ENCODE peak calls at places on chromosomes 3 and 15, in eight cellular contexts. V is fibroblast of the aortic adventitia; R is MM.1S; F is GM10248; D is Panc1; G is CD4-positive, alpha-beta T cell; W is endothelial cell; O is nephron progenitor cell. I is an unnamed sample.

GRCh38 chr3:55180936-55181535 is 253.2 kb upstream of the LRTM1 start:
- DNase-seq in G (no peak), W (peak), R (peak), D (no peak), V (peak), F (peak), O (peak), I (peak)

GRCh38 chr3:140914384-140914945 is 27.2 kb upstream of the SLC25A36 start:
- DNase-seq in W (no peak), V (no peak), G (no peak), D (no peak), O (no peak), F (no peak), R (no peak), I (no peak)

GRCh38 chr3:13296662-13297061 is 123.5 kb downstream of the NUP210 start:
- DNase-seq in O (no peak), D (no peak), W (peak), G (no peak), V (no peak), R (no peak), F (no peak), I (no peak)

GRCh38 chr3:36710606-36711005 is 53.7 kb downstream of the DCLK3 start:
- DNase-seq in V (no peak), D (no peak), R (no peak), W (no peak), O (no peak), G (no peak), F (no peak), I (no peak)

GRCh38 chr15:74144153-74144775 is 13.9 kb downstream of the ISLR2 start:
- DNase-seq in V (no peak), G (no peak), D (no peak), R (no peak), F (no peak), W (no peak), O (no peak), I (peak)

GRCh38 chr15:47670365-47670764 is 46.9 kb upstream of the SEMA6D start:
- DNase-seq in W (no peak), R (no peak), G (no peak), V (no peak), F (no peak), O (no peak), D (no peak), I (no peak)

GRCh38 chr3:59388555-59389280 is 338.9 kb upstream of the CFAP20DC start:
- DNase-seq in F (peak), R (peak), O (no peak), G (no peak), W (no peak), V (no peak), D (no peak), I (no peak)

GRCh38 chr15:70376929-70377691 is 279.4 kb upstream of the TLE3 start:
- DNase-seq in V (peak), R (no peak), O (peak), D (no peak), G (no peak), W (peak), F (no peak), I (peak)

GRCh38 chr15:56775632-56776031 is 42.3 kb upstream of the ZNF280D start:
- DNase-seq in W (no peak), O (no peak), V (no peak), D (no peak), G (no peak), F (no peak), R (peak), I (no peak)

GRCh38 chr3:58563386-58564035 is 13.7 kb downstream of the FAM107A start:
- DNase-seq in G (no peak), O (no peak), R (no peak), V (no peak), D (no peak), W (no peak), F (no peak), I (peak)

GRCh38 chr3:24680214-24680967 is 185.7 kb upstream of the THRB start:
- DNase-seq in V (peak), F (peak), D (peak), O (peak), G (peak), R (peak), W (peak), I (peak)

GRCh38 chr15:82835391-82835917 is 26.0 kb downstream of the WHAMM start:
- DNase-seq in R (no peak), V (no peak), W (no peak), F (no peak), D (no peak), G (no peak), O (no peak), I (no peak)

GRCh38 chr3:71309342-71309741 is 274.2 kb downstream of the FOXP1 start:
- DNase-seq in G (no peak), V (no peak), D (no peak), F (no peak), W (no peak), R (no peak), O (no peak), I (no peak)

GRCh38 chr3:139202226-139202958 is 141.4 kb upstream of the MRPS22 start:
- DNase-seq in R (peak), W (peak), O (peak), G (no peak), V (no peak), F (no peak), D (peak), I (peak)

GRCh38 chr3:37575284-37575683 is 286.4 kb upstream of the CTDSPL start:
- DNase-seq in R (no peak), O (no peak), G (no peak), F (no peak), D (no peak), W (no peak), V (no peak), I (no peak)

GRCh38 chr3:152219769-152220255 is 48.9 kb upstream of the MBNL1 start:
- DNase-seq in D (no peak), O (no peak), W (no peak), R (no peak), V (no peak), G (no peak), F (no peak), I (no peak)

GRCh38 chr15:72319985-72320671 is at the start of gene CELF6:
- DNase-seq in V (peak), G (peak), D (no peak), F (peak), O (peak), W (peak), R (peak), I (peak)

GRCh38 chr15:31359722-31360111 is 33.1 kb downstream of the KLF13 start:
- DNase-seq in F (no peak), G (no peak), R (peak), D (no peak), W (no peak), V (no peak), O (no peak), I (no peak)

GRCh38 chr3:46127503-46127902 is 80.6 kb downstream of the CCR1 start:
- DNase-seq in V (peak), R (no peak), O (no peak), G (no peak), D (no peak), W (no peak), F (no peak), I (peak)

GRCh38 chr3:194871143-194871863 is 185.6 kb downstream of the FAM43A start:
- DNase-seq in V (peak), R (no peak), W (peak), O (peak), G (no peak), F (peak), D (no peak), I (peak)

GRCh38 chr15:65638681-65639089 is 16.9 kb downstream of the SLC24A1 start:
- DNase-seq in W (peak), V (peak), R (peak), F (peak), D (peak), G (no peak), O (peak), I (peak)

GRCh38 chr3:39065197-39065596 is 13.4 kb downstream of the WDR48 start:
- DNase-seq in W (peak), R (peak), F (peak), D (peak), G (no peak), O (peak), V (peak), I (peak)

GRCh38 chr3:146058241-146058640 is 102.7 kb downstream of the PLOD2 start:
- DNase-seq in W (no peak), V (no peak), G (no peak), R (no peak), O (no peak), F (no peak), D (no peak), I (no peak)

GRCh38 chr15:76196286-76196948 is 114.9 kb downstream of the ETFA start:
- DNase-seq in D (no peak), W (no peak), G (no peak), V (peak), R (no peak), F (no peak), O (peak), I (peak)

GRCh38 chr3:42762046-42762724 is 10.9 kb downstream of the CCDC13 start:
- DNase-seq in F (no peak), G (no peak), R (no peak), O (no peak), D (no peak), V (no peak), W (no peak), I (no peak)

GRCh38 chr3:66665021-66665695 is 164.3 kb upstream of the LRIG1 start:
- DNase-seq in F (no peak), W (no peak), G (no peak), R (no peak), D (no peak), O (no peak), V (no peak), I (no peak)

GRCh38 chr15:41284425-41285177 is 47.8 kb downstream of the OIP5 start:
- DNase-seq in F (no peak), D (no peak), R (peak), G (no peak), W (no peak), V (peak), O (no peak), I (no peak)

GRCh38 chr3:127534161-127534451 is 56.4 kb downstream of the TPRA1 start:
- DNase-seq in R (no peak), F (no peak), D (no peak), V (no peak), G (no peak), W (no peak), O (no peak), I (no peak)

GRCh38 chr15:99084965-99085364 is 19.9 kb upstream of the SYNM start:
- DNase-seq in O (no peak), D (no peak), V (no peak), F (no peak), R (no peak), W (no peak), G (no peak), I (no peak)

GRCh38 chr3:192033246-192033645 is 572.3 kb downstream of the PYDC2 start:
- DNase-seq in R (no peak), G (no peak), V (no peak), O (no peak), F (no peak), D (no peak), W (no peak), I (no peak)

GRCh38 chr3:150376001-150376848 is 31.9 kb upstream of the TSC22D2 start:
- DNase-seq in W (no peak), R (no peak), G (no peak), O (no peak), V (peak), F (no peak), D (no peak), I (no peak)

GRCh38 chr15:42558739-42559138 is 10.1 kb downstream of the HAUS2 start:
- DNase-seq in O (no peak), G (no peak), F (no peak), R (no peak), D (no peak), V (no peak), W (no peak), I (no peak)

GRCh38 chr3:168047936-168048335 is 47.8 kb downstream of the GOLIM4 start:
- DNase-seq in D (no peak), O (no peak), G (no peak), F (no peak), V (no peak), W (no peak), R (no peak), I (no peak)

GRCh38 chr3:106013971-106014370 is 145.2 kb upstream of the CBLB start:
- DNase-seq in V (peak), D (peak), W (no peak), R (no peak), G (no peak), F (no peak), O (no peak), I (no peak)

GRCh38 chr3:106018111-106018510 is 149.3 kb upstream of the CBLB start:
- DNase-seq in G (no peak), R (no peak), O (no peak), F (no peak), D (no peak), W (no peak), V (no peak), I (no peak)

GRCh38 chr3:106022913-106023312 is 154.1 kb upstream of the CBLB start:
- DNase-seq in D (no peak), O (no peak), F (no peak), G (no peak), V (no peak), W (no peak), R (no peak), I (no peak)

GRCh38 chr3:106014518-106014917 is 145.7 kb upstream of the CBLB start:
- DNase-seq in O (no peak), G (no peak), D (no peak), W (no peak), R (no peak), V (no peak), F (no peak), I (no peak)

GRCh38 chr3:106018929-106019328 is 150.1 kb upstream of the CBLB start:
- DNase-seq in F (no peak), W (no peak), D (no peak), V (no peak), R (no peak), G (no peak), O (no peak), I (no peak)
- TF ChIP-seq CTCF in F (no peak), W (no peak), D (no peak), V (no peak), R (no peak), G (no peak), O (no peak), I (no peak)

GRCh38 chr15:62472616-62473299 is 307.7 kb upstream of the C2CD4B start:
- DNase-seq in V (no peak), F (no peak), G (no peak), D (no peak), O (peak), R (no peak), W (peak), I (peak)
- TF ChIP-seq CTCF in V (no peak), F (no peak), G (no peak), D (no peak), O (no peak), R (no peak), W (no peak), I (no peak)

DNA sequence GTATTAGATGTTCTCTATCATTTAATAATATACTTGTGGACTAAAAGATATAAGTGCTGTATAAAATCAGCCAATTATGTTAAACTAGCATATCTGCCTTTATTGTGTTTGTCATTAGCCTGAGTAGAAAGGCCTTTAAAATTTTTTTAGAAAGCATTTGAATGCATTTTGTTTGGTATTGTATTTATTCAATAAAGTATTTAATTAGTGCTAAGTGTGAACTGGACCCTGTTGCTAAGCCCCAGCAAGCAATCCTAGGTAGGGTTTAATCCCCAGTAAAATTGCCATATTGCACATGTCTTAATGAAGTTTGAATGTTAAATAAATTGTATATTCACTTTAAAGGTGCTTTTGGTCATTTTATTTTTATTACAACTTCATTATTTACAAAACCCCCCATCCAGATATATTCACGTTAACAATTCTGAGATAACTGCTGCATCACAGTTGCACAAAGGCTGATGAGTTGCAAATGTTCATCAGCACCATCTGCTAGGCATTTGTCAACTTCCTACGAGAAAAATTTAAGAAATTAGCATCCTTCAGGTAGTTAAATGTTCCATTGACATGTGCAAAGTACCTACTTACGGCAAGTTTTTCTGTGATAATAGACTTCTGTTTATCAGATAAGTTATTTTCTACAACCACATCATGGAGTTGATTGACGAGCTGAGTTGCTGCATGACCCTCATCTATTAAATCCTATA is 6.3 kb downstream of the EIF4A2 start:
- DNase-seq in W (no peak), G (no peak), D (no peak), V (peak), F (no peak), R (no peak), O (no peak), I (no peak)
- TF ChIP-seq CTCF in W (no peak), G (no peak), D (no peak), V (no peak), F (no peak), R (no peak), O (no peak), I (no peak)

GRCh38 chr15:90459368-90459767 is 70.4 kb upstream of the CRTC3 start:
- DNase-seq in D (no peak), F (no peak), W (no peak), G (no peak), R (no peak), O (no peak), V (no peak), I (no peak)
- TF ChIP-seq CTCF in D (no peak), F (no peak), W (no peak), G (no peak), R (no peak), O (no peak), V (no peak), I (no peak)

DNA sequence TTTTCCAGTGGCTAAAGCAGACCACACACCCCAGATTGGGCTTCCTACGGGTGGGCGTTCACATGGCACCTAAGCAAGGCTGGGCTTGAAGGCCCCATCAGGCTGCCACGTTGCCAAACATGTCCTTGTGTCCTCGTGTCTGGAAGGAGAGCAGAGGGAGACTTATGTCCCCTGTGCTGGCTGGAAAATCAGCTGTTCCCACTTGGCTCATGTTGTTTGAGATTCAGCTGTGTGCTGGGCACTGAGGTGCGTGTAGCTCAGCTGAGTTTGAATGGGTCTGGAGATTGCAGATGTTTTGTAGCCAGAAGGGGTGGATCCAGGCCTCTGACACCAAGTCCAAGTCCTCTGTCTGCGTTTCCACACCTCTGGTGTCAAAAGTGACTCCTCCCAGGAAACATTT is 34.6 kb downstream of the RLBP1 start:
- DNase-seq in F (no peak), V (no peak), O (no peak), D (no peak), W (no peak), G (no peak), R (no peak), I (no peak)
- TF ChIP-seq CTCF in F (no peak), V (no peak), O (no peak), D (no peak), W (no peak), G (no peak), R (no peak), I (no peak)

GRCh38 chr15:25438601-25439455 is at the start of gene UBE3A:
- DNase-seq in W (peak), R (peak), F (peak), O (peak), G (peak), V (peak), D (peak), I (peak)
- TF ChIP-seq CTCF in W (no peak), R (no peak), F (peak), O (no peak), G (no peak), V (peak), D (peak), I (no peak)

I was measured in Calu3.